ENCODE peak calls at places on chromosomes 6 and 20, in ten cellular contexts. V, L, K, O, B, F, A, I, Z and R are unnamed samples.

GRCh38 chr6:48111575-48111974 is 578 bp upstream of the PTCHD4 start:
- DNase-seq in V (no peak), L (no peak), K (no peak), O (no peak), B (no peak), F (no peak), A (no peak), I (peak), Z (no peak), R (no peak)

GRCh38 chr20:57772349-57772964 is 62.6 kb upstream of the PMEPA1 start:
- DNase-seq in V (no peak), L (peak), K (no peak), O (peak), B (no peak), F (peak), A (peak), I (no peak), Z (no peak), R (peak)

GRCh38 chr6:20038805-20039204 is 173.5 kb downstream of the MBOAT1 start:
- DNase-seq in V (no peak), L (no peak), K (no peak), O (no peak), B (no peak), F (no peak), A (no peak), I (no peak), Z (no peak), R (peak)

GRCh38 chr6:2658788-2659187 is 91.9 kb downstream of the MYLK4 start:
- DNase-seq in V (no peak), L (no peak), K (no peak), O (no peak), B (no peak), F (no peak), A (no peak), I (no peak), Z (no peak), R (no peak)

GRCh38 chr20:8808180-8808535 is 260.7 kb upstream of the PLCB4 start:
- DNase-seq in V (peak), L (no peak), K (no peak), O (no peak), B (no peak), F (no peak), A (no peak), I (no peak), Z (no peak), R (no peak)

GRCh38 chr6:25645916-25646315 is 6.1 kb upstream of the SCGN start:
- DNase-seq in V (no peak), L (no peak), K (no peak), O (no peak), B (no peak), F (no peak), A (no peak), I (no peak), Z (no peak), R (no peak)

GRCh38 chr20:62967628-62968351 is 15.3 kb downstream of the SLC17A9 start:
- DNase-seq in V (no peak), L (no peak), K (no peak), O (no peak), B (no peak), F (no peak), A (no peak), I (no peak), Z (no peak), R (no peak)

GRCh38 chr6:162777091-162777490 is 49.3 kb downstream of the PACRG start:
- DNase-seq in V (no peak), L (no peak), K (no peak), O (no peak), B (no peak), F (no peak), A (no peak), I (no peak), Z (no peak), R (no peak)

GRCh38 chr6:148548065-148548748 is 198.6 kb upstream of the UST start:
- DNase-seq in V (no peak), L (no peak), K (no peak), O (no peak), B (no peak), F (peak), A (no peak), I (no peak), Z (no peak), R (peak)

GRCh38 chr6:31900917-31901414 is 920 bp downstream of the ZBTB12 start:
- DNase-seq in V (no peak), L (no peak), K (peak), O (no peak), B (peak), F (no peak), A (no peak), I (no peak), Z (no peak), R (no peak)

GRCh38 chr6:1437553-1438406 is 48.4 kb downstream of the FOXF2 start:
- DNase-seq in V (no peak), L (no peak), K (no peak), O (no peak), B (no peak), F (no peak), A (no peak), I (no peak), Z (no peak), R (no peak)

GRCh38 chr6:85472744-85473143 is 22.9 kb downstream of the NT5E start:
- DNase-seq in V (no peak), L (no peak), K (no peak), O (no peak), B (no peak), F (no peak), A (no peak), I (no peak), Z (no peak), R (no peak)

GRCh38 chr6:85049282-85049681 is 284.9 kb upstream of the TBX18 start:
- DNase-seq in V (no peak), L (no peak), K (no peak), O (no peak), B (no peak), F (no peak), A (no peak), I (no peak), Z (no peak), R (no peak)

GRCh38 chr6:195861-196360 is 96.4 kb upstream of the DUSP22 start:
- DNase-seq in V (no peak), L (no peak), K (no peak), O (peak), B (no peak), F (no peak), A (peak), I (no peak), Z (no peak), R (no peak)

GRCh38 chr6:150142304-150142656 is 564 bp upstream of the PPP1R14C start:
- DNase-seq in V (no peak), L (no peak), K (no peak), O (no peak), B (no peak), F (no peak), A (no peak), I (peak), Z (no peak), R (no peak)

GRCh38 chr6:82690283-82690682 is 326.7 kb downstream of the TPBG start:
- DNase-seq in V (no peak), L (no peak), K (no peak), O (no peak), B (no peak), F (no peak), A (no peak), I (no peak), Z (no peak), R (no peak)

GRCh38 chr6:109440325-109441068 is at the start of the genes PPIL6 and SMPD2:
- DNase-seq in V (peak), L (peak), K (peak), O (peak), B (peak), F (peak), A (peak), I (peak), Z (peak), R (peak)

GRCh38 chr6:43972179-43972914 is 154.9 kb downstream of the MRPL14 start:
- DNase-seq in V (no peak), L (peak), K (no peak), O (no peak), B (peak), F (peak), A (no peak), I (no peak), Z (no peak), R (no peak)

GRCh38 chr6:158185729-158186456 is 17.7 kb downstream of the GTF2H5 start:
- DNase-seq in V (no peak), L (no peak), K (no peak), O (no peak), B (no peak), F (no peak), A (no peak), I (no peak), Z (no peak), R (no peak)

GRCh38 chr6:37210313-37210898 is 40.5 kb downstream of the PIM1 start:
- DNase-seq in V (peak), L (peak), K (peak), O (peak), B (peak), F (peak), A (peak), I (peak), Z (peak), R (peak)

GRCh38 chr6:169231790-169232506 is 21.7 kb downstream of the THBS2 start:
- DNase-seq in V (no peak), L (peak), K (no peak), O (no peak), B (no peak), F (no peak), A (no peak), I (no peak), Z (no peak), R (no peak)

GRCh38 chr6:116682334-116682712 is 1.3 kb downstream of the KPNA5 start:
- DNase-seq in V (no peak), L (no peak), K (no peak), O (peak), B (no peak), F (peak), A (no peak), I (no peak), Z (no peak), R (no peak)

GRCh38 chr20:33475381-33476160 is 14.3 kb upstream of the CBFA2T2 start:
- DNase-seq in V (no peak), L (no peak), K (no peak), O (no peak), B (peak), F (no peak), A (no peak), I (peak), Z (no peak), R (no peak)

GRCh38 chr6:43738877-43739641 is 31.0 kb upstream of the VEGFA start:
- DNase-seq in V (no peak), L (no peak), K (no peak), O (no peak), B (peak), F (no peak), A (no peak), I (no peak), Z (no peak), R (no peak)

GRCh38 chr20:41570552-41570951 is 47.6 kb downstream of the CHD6 start:
- DNase-seq in V (no peak), L (no peak), K (no peak), O (no peak), B (no peak), F (no peak), A (no peak), I (no peak), Z (no peak), R (no peak)

GRCh38 chr6:143559101-143559500 is 47.6 kb upstream of the FUCA2 start:
- DNase-seq in V (no peak), L (no peak), K (no peak), O (no peak), B (no peak), F (no peak), A (no peak), I (no peak), Z (no peak), R (no peak)

GRCh38 chr6:144305567-144305966 is 20.4 kb downstream of the UTRN start:
- DNase-seq in V (no peak), L (no peak), K (no peak), O (no peak), B (no peak), F (no peak), A (no peak), I (no peak), Z (no peak), R (no peak)

GRCh38 chr20:51985013-51985415 is 182.7 kb upstream of the SALL4 start:
- DNase-seq in V (no peak), L (peak), K (no peak), O (no peak), B (no peak), F (no peak), A (no peak), I (no peak), Z (no peak), R (peak)

GRCh38 chr20:60250251-60250650 is 292.0 kb downstream of the CDH26 start:
- DNase-seq in V (no peak), L (no peak), K (no peak), O (no peak), B (no peak), F (no peak), A (no peak), I (no peak), Z (no peak), R (no peak)

GRCh38 chr20:38883081-38883980 is 42.9 kb upstream of the FAM83D start:
- DNase-seq in V (peak), L (no peak), K (peak), O (no peak), B (peak), F (peak), A (no peak), I (peak), Z (no peak), R (no peak)